ENCODE peak calls at places on chromosomes 16 and 17, in five cellular contexts. W is HepG2, X is SK-N-SH, N is GM12878, Z is K562. R is an unnamed sample. For H3K27me3, the result is how much of the 10 kb centered on the place peaks cover.

GRCh38 chr16:66426112-66427035 is 721 bp upstream of the BEAN1 start:
- DNase-seq in W (no peak), X (peak), N (no peak), Z (no peak), R (no peak)

GRCh38 chr17:72422505-72423285 is 301.9 kb downstream of the SOX9 start:
- DNase-seq in W (peak), X (peak), N (peak), Z (peak), R (no peak)

GRCh38 chr17:7745748-7746470 is 28.4 kb downstream of the DNAH2 start:
- DNase-seq in W (peak), X (no peak), N (no peak), Z (peak), R (peak)

GRCh38 chr16:66045626-66046025 is 320.9 kb upstream of the CDH5 start:
- DNase-seq in W (no peak), X (no peak), N (no peak), Z (no peak), R (no peak)

GRCh38 chr17:20066253-20066652 is 57.1 kb downstream of the SPECC1 start:
- DNase-seq in W (no peak), X (no peak), N (no peak), Z (no peak), R (no peak)

GRCh38 chr16:55035037-55035436 is 104.4 kb downstream of the IRX5 start:
- DNase-seq in W (peak), X (peak), N (no peak), Z (peak), R (peak)

GRCh38 chr16:55242667-55243066 is 81.3 kb upstream of the IRX6 start:
- DNase-seq in W (no peak), X (no peak), N (no peak), Z (no peak), R (no peak)

GRCh38 chr17:74296548-74296936 is 22.5 kb downstream of the DNAI2 start:
- DNase-seq in W (peak), X (peak), N (no peak), Z (peak), R (peak)

GRCh38 chr17:18315498-18316360 is 636 bp downstream of the SMCR8 start:
- DNase-seq in W (no peak), X (no peak), N (no peak), Z (no peak), R (no peak)

GRCh38 chr16:59259074-59259963 is 525.2 kb upstream of the GOT2 start:
- DNase-seq in W (no peak), X (no peak), N (no peak), Z (no peak), R (no peak)

GRCh38 chr16:10511829-10512228 is 68.6 kb downstream of the EMP2 start:
- DNase-seq in W (no peak), X (no peak), N (no peak), Z (no peak), R (no peak)

GRCh38 chr17:65053354-65053881 is 3.1 kb downstream of the GNA13 start:
- DNase-seq in W (no peak), X (no peak), N (no peak), Z (no peak), R (no peak)

GRCh38 chr17:3754458-3755334 is 31.0 kb downstream of the HASPIN start:
- DNase-seq in W (no peak), X (peak), N (no peak), Z (peak), R (peak)

GRCh38 chr16:31569360-31569717 is 41.6 kb downstream of the AHSP start:
- DNase-seq in W (no peak), X (peak), N (no peak), Z (no peak), R (no peak)

GRCh38 chr16:55656695-55657092 is 906 bp downstream of the SLC6A2 start:
- DNase-seq in W (no peak), X (no peak), N (no peak), Z (no peak), R (no peak)

GRCh38 chr16:54446639-54447038 is 160.1 kb upstream of the IRX3 start:
- DNase-seq in W (no peak), X (no peak), N (no peak), Z (no peak), R (no peak)

GRCh38 chr16:74297296-74297665 is 667 bp downstream of the PSMD7 start:
- DNase-seq in W (peak), X (peak), N (no peak), Z (peak), R (no peak)

GRCh38 chr17:75457047-75457654 is 716 bp downstream of the TMEM94 start:
- DNase-seq in W (no peak), X (peak), N (no peak), Z (peak), R (peak)

GRCh38 chr16:65410801-65411200 is 288.9 kb upstream of the CDH11 start:
- DNase-seq in W (no peak), X (no peak), N (no peak), Z (no peak), R (no peak)

GRCh38 chr16:65782537-65783290 is 583.8 kb upstream of the CDH5 start:
- DNase-seq in W (no peak), X (no peak), N (no peak), Z (no peak), R (no peak)

GRCh38 chr17:65925606-65926307 is 266.2 kb downstream of the CEP112 start:
- DNase-seq in W (no peak), X (no peak), N (no peak), Z (no peak), R (no peak)

DNA sequence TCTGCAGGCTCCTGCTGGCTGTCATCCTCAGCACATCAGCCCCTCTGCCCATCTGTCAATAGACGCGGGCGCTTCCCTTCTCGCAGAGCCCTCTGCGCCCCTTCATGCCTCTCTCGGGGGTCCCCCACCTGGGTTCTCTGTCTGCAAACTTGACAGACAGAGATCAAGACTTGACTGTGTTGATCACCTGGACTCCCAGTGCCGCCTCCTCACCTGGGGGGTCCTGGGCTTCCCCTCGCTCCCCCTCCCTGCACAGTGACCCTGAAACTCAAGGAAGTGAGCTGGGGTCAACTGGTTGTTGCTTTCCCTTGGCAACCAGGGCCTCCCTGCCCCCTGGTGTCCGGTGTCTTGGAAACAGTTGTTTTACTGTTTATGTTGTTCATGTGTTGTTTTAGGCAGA is 31.9 kb downstream of the RNF213 start:
- DNase-seq in W (no peak), X (no peak), N (no peak), Z (no peak), R (no peak)
- H3K27me3 ChIP-seq in W (under half), X (under half), N (under half), Z (under half), R (under half)

GRCh38 chr16:82655720-82656500 is 29.1 kb downstream of the CDH13 start:
- DNase-seq in W (no peak), X (no peak), N (no peak), Z (no peak), R (no peak)

GRCh38 chr16:82653550-82654511 is 27.1 kb downstream of the CDH13 start:
- DNase-seq in W (peak), X (no peak), N (peak), Z (peak), R (no peak)

GRCh38 chr16:82657786-82658185 is 31.0 kb downstream of the CDH13 start:
- DNase-seq in W (no peak), X (no peak), N (no peak), Z (no peak), R (no peak)

GRCh38 chr16:82657239-82657638 is 30.5 kb downstream of the CDH13 start:
- DNase-seq in W (no peak), X (no peak), N (no peak), Z (no peak), R (no peak)

DNA sequence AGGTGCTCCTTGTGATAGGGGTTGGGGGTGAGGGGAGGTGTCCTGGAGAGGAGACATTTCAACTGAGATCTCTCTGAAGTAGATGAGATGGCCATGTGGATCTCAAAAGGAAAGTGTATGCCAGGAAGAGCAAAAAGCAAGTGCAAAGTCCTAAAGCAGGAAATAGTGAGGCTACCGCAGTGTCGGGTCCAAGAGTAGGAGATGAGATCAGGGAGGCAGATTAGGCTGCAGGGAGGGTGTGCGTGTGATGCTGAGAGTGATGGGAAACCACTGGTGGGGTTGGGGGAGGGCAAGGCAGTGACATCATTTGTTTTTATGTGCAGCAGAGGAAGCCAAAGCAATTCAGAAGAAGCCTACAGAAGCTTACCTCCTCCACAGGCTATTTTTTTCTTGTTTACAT is 28.5 kb downstream of the CDH13 start:
- DNase-seq in W (no peak), X (no peak), N (peak), Z (no peak), R (no peak)
- TF ChIP-seq REST in W (no peak), X (peak), N (no peak), Z (no peak), R (no peak)

GRCh38 chr16:86421995-86422394 is 88.3 kb upstream of the FOXF1 start:
- DNase-seq in W (no peak), X (no peak), N (no peak), Z (no peak), R (no peak)
- TF ChIP-seq GABPA in W (no peak), X (no peak), N (no peak), Z (no peak), R (no peak)

GRCh38 chr17:48373130-48373844 is 56.7 kb downstream of the SKAP1 start:
- DNase-seq in W (no peak), X (no peak), N (no peak), Z (no peak), R (no peak)

GRCh38 chr17:48373882-48374281 is 56.1 kb downstream of the SKAP1 start:
- DNase-seq in W (no peak), X (no peak), N (no peak), Z (no peak), R (no peak)

DNA sequence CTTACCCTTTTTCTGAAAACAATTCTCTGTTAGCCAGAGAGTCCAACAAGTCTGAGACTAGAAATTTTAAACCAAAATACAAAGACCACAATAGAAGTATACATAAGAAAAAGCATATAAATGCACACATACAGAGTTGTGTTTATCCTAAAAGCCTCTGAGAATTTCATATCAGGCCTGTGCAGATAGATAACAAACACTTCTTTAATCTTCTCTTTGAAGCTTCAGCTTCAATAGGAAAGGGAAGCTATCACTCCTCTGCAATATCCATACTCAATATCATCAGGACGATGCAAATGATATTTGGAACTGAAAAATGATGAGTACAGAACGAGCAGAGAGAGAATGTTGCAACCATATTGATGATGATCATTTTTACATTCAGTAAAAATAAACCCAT is 61.7 kb downstream of the SKAP1 start:
- DNase-seq in W (no peak), X (no peak), N (no peak), Z (no peak), R (no peak)
- H3K27me3 ChIP-seq in W (under half), X (half or more), N (under half), Z (under half), R (under half)

GRCh38 chr16:69313469-69313868 is 2.3 kb downstream of the VPS4A start:
- DNase-seq in W (no peak), X (no peak), N (no peak), Z (no peak), R (no peak)

GRCh38 chr16:69310479-69311114 is 553 bp upstream of the VPS4A start:
- DNase-seq in W (no peak), X (no peak), N (no peak), Z (no peak), R (no peak)

GRCh38 chr16:69309316-69309715 is 1.8 kb upstream of the VPS4A start:
- DNase-seq in W (no peak), X (no peak), N (no peak), Z (no peak), R (no peak)

GRCh38 chr16:69311115-69311532 is at the start of gene VPS4A:
- DNase-seq in W (peak), X (peak), N (peak), Z (peak), R (peak)

DNA sequence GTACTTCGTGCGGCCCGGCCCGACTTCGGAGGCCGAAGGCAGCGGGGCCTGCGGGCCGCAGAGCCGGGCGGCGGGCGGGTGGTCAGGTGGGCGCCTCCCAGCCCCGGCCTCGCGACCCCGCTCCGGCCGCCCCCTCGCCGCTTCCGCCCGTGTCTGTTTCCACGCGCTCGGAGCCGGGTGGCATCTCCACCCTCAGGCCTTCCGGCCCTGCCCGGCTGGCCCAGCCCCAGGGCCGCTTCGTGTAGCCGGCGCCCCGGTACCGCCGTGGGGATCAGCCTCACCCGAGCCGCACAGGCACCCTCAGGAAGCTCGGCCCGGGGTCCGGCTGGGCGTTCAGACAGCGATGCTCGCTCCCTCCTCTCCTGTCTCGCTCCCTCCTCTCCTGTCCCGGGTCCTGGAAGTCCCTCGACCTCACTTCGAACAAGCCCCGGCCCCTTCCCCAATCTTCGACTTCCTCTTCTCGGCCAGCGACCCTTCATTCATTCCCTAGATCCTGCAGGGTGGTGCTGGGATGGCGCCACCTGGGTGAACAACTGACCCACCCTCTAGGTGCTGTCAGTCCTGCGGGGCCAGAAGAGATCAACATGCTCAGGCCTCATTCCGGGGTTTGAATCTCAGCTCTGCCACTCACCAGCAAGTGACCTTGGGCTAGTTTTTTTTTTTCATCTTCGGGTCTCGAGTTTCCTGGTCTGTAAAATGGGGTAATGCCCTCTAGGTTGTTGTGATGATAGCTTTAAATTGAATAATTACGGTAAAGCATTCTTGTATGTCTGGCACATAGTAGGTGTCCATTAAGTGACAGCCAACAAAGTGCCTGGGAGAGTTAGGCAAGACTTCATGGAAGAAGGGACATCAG is 611 bp downstream of the VPS4A start:
- DNase-seq in W (peak), X (peak), N (no peak), Z (peak), R (peak)
- TF ChIP-seq REST in W (no peak), X (no peak), N (no peak), Z (peak), R (no peak)

GRCh38 chr17:33039874-33040273 is 48.2 kb downstream of the SPACA3 start:
- DNase-seq in W (no peak), X (no peak), N (no peak), Z (no peak), R (no peak)
- TF ChIP-seq GABPA in W (no peak), X (no peak), N (no peak), Z (no peak), R (no peak)

R was measured in HL-60.